ENCODE peak calls at places on chromosomes 13 and 19, in four cellular contexts. I, V, W and U are unnamed samples.

GRCh38 chr13:110055089-110055488 is 251.9 kb downstream of the COL4A1 start:
- DNase-seq in I (no peak), V (no peak), W (no peak), U (no peak)

GRCh38 chr19:19259741-19260140 is 13.4 kb downstream of the TM6SF2 start:
- DNase-seq in I (no peak), V (no peak), W (peak), U (peak)

GRCh38 chr19:56837492-56837891 is 3.0 kb downstream of the PEG3 start:
- DNase-seq in I (peak), V (peak), W (peak), U (no peak)

GRCh38 chr19:55355213-55355821 is 798 bp upstream of the COX6B2 start:
- DNase-seq in I (no peak), V (no peak), W (no peak), U (no peak)

GRCh38 chr19:8150998-8151397 is 1.6 kb upstream of the FBN3 start:
- DNase-seq in I (no peak), V (no peak), W (no peak), U (no peak)

GRCh38 chr19:30047355-30047895 is 105.4 kb downstream of the URI1 start:
- DNase-seq in I (no peak), V (no peak), W (no peak), U (no peak)

GRCh38 chr13:95106562-95106961 is 194.7 kb downstream of the ABCC4 start:
- DNase-seq in I (no peak), V (no peak), W (no peak), U (no peak)

GRCh38 chr19:18062043-18062442 is 24.7 kb downstream of the IL12RB1 start:
- DNase-seq in I (no peak), V (no peak), W (no peak), U (no peak)

GRCh38 chr19:34259367-34259865 is 5.1 kb downstream of the GARRE1 start:
- DNase-seq in I (no peak), V (no peak), W (no peak), U (no peak)

GRCh38 chr19:33441828-33442227 is 68.3 kb downstream of the CEBPG start:
- DNase-seq in I (peak), V (no peak), W (no peak), U (no peak)

GRCh38 chr13:94195715-94196114 is 283.8 kb downstream of the DCT start:
- DNase-seq in I (no peak), V (no peak), W (peak), U (no peak)

GRCh38 chr13:65964672-65965071 is 1265.5 kb downstream of the PCDH9 start:
- DNase-seq in I (no peak), V (no peak), W (peak), U (no peak)

GRCh38 chr13:45218689-45219088 is 17.8 kb upstream of the KCTD4 start:
- DNase-seq in I (no peak), V (no peak), W (no peak), U (no peak)

GRCh38 chr13:45222919-45223318 is 22.1 kb upstream of the KCTD4 start:
- DNase-seq in I (no peak), V (no peak), W (no peak), U (no peak)

GRCh38 chr13:45219123-45219891 is 18.5 kb upstream of the KCTD4 start:
- DNase-seq in I (no peak), V (no peak), W (no peak), U (no peak)

GRCh38 chr13:45219938-45220375 is 19.1 kb upstream of the KCTD4 start:
- DNase-seq in I (no peak), V (no peak), W (peak), U (peak)

GRCh38 chr13:45220403-45220802 is 19.6 kb upstream of the KCTD4 start:
- DNase-seq in I (no peak), V (no peak), W (no peak), U (no peak)
- H3K27ac ChIP-seq in I (no peak), V (no peak), W (peak), U (no peak)

DNA sequence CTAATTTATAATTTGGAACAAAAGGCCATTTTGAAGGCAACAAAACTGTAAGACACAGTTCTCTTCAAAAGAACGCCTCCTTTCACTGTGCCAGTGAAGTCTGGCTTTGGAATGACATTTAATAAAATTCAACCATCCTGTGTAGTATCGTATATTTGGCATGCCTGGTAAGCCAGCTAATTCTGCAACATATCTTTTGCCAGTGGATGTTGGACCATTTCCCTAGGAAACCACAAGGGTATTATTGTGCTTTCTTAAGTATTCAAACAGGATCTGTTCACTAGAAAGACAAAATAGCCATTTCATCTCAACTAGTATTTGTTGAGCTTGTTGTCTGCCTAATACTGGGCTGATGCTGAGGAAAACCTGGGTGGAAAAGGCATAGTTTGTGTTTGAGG is 111.6 kb downstream of the RGCC start:
- DNase-seq in I (no peak), V (no peak), W (no peak), U (no peak)
- TF ChIP-seq CTCF in I (no peak), V (no peak), W (peak), U (no peak)

DNA sequence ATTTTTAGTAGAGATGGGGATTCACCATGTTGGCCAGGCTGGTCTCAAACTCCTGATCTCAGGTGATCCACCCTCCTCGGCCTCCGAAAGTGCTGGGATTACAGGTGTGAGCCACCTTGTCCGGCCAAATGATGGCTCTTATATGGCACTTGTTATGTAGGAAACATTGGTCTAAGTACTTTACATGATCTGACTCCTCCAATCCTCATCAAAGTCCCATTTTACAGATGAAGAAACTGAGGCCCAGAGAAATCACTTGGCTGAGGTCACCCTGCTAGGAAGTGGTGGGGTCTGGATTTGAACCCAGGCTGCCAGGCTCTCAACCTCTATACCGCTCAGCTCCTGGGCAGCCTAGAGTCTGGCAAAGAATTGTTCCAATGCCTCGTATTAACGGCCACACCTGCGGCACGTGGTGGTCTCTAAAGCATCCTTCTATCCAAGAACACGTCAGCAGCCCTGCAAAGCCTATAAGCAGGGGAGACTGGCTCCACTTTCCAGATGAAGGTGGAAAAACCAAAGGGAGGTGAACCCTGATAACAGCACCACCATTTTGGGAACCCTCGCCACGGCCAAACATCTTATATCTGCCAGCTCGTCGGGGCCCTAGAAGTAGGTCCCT is 18.1 kb downstream of the SHANK1 start:
- DNase-seq in I (no peak), V (no peak), W (no peak), U (no peak)
- H3K27ac ChIP-seq in I (no peak), V (no peak), W (no peak), U (no peak)

GRCh38 chr13:72255908-72256307 is 388.9 kb upstream of the DACH1 start:
- DNase-seq in I (no peak), V (no peak), W (peak), U (peak)
- TF ChIP-seq CTCF in I (no peak), V (peak), W (peak), U (peak)